ENCODE peak calls at places on chromosomes 5 and 9, in nine cellular contexts. M is cardiac fibroblast; H is type B pancreatic cell; S is occipital lobe; O is pancreas; I is endodermal cell; P is stimulated activated CD4-positive, alpha-beta T cell treated with anti-CD3 and anti-CD28 coated beads, Interleukin-1b, Interleukin-23, amount 100 ng/mL, for 24 hours; J is epithelial cell of proximal tubule; F is BE2C. U is an unnamed sample.

GRCh38 chr5:119367502-119368237 is 11.9 kb downstream of the TNFAIP8 start:
- DNase-seq in H (no peak), S (no peak), F (no peak), I (no peak), O (no peak), J (no peak), P (no peak), M (peak; percentile 75), U (no peak)

GRCh38 chr5:71461360-71461759 is 5.9 kb downstream of the BDP1 start:
- DNase-seq in S (no peak), F (no peak), M (no peak), P (no peak), J (no peak), I (no peak), H (no peak), O (no peak), U (no peak)

GRCh38 chr9:102700936-102701335 is 294.2 kb upstream of the CYLC2 start:
- DNase-seq in S (no peak), F (no peak), J (no peak), I (no peak), O (no peak), H (no peak), M (no peak), P (no peak), U (no peak)

GRCh38 chr9:115649991-115650472 is 503.6 kb upstream of the PAPPA start:
- DNase-seq in H (no peak), I (no peak), M (peak; percentile 100), P (no peak), S (peak; percentile 47), F (no peak), O (no peak), J (peak; percentile 82), U (peak; percentile 68)

GRCh38 chr9:69671904-69672827 is at the start of gene APBA1:
- DNase-seq in H (peak; percentile 76), O (peak; percentile 78), M (peak; percentile 30), P (no peak), S (peak; percentile 80), J (no peak), F (peak; percentile 81), I (peak; percentile 80), U (peak; percentile 82)

GRCh38 chr5:113197456-113198200 is 221.0 kb downstream of the DCP2 start:
- DNase-seq in H (no peak), O (no peak), M (no peak), P (no peak), I (peak; percentile 38), S (no peak), J (no peak), F (peak; percentile 75), U (no peak)

GRCh38 chr9:34558911-34559615 is 30.5 kb downstream of the CNTFR start:
- DNase-seq in I (no peak), M (no peak), H (no peak), P (no peak), J (no peak), F (no peak), O (no peak), S (no peak), U (no peak)

GRCh38 chr5:158785397-158785796 is 314.3 kb downstream of the EBF1 start:
- DNase-seq in H (no peak), S (no peak), P (no peak), I (no peak), O (no peak), J (no peak), F (no peak), M (no peak), U (no peak)

GRCh38 chr5:139391570-139392323 is 2.0 kb upstream of the MZB1 start:
- DNase-seq in S (no peak), J (no peak), M (peak; percentile 16), F (no peak), O (no peak), I (no peak), H (no peak), P (no peak), U (no peak)

GRCh38 chr5:84149094-84149493 is 235.6 kb downstream of the EDIL3 start:
- DNase-seq in H (no peak), P (no peak), I (peak; percentile 53), J (no peak), F (no peak), O (no peak), S (no peak), M (no peak), U (no peak)

GRCh38 chr9:93491593-93492232 is 38.3 kb upstream of the FAM120AOS start:
- DNase-seq in M (no peak), J (no peak), F (no peak), O (no peak), S (no peak), I (no peak), P (no peak), H (no peak), U (no peak)

GRCh38 chr5:29878599-29878998 is 1314.9 kb upstream of the CDH6 start:
- DNase-seq in P (no peak), F (no peak), S (no peak), J (no peak), H (no peak), I (no peak), O (no peak), M (no peak), U (no peak)

GRCh38 chr9:77826621-77827020 is 178.5 kb upstream of the GNA14 start:
- DNase-seq in P (no peak), M (peak; percentile 39), O (no peak), F (no peak), I (no peak), S (no peak), H (no peak), J (no peak), U (no peak)

GRCh38 chr5:162067651-162068411 is at the start of gene GABRG2:
- DNase-seq in S (peak; percentile 12), H (no peak), J (no peak), M (no peak), F (no peak), I (peak; percentile 47), O (no peak), P (no peak), U (no peak)

GRCh38 chr9:79215819-79216218 is 355.9 kb upstream of the TLE4 start:
- DNase-seq in I (no peak), O (no peak), S (no peak), P (no peak), M (no peak), J (no peak), F (no peak), H (no peak), U (no peak)

GRCh38 chr5:7926296-7926695 is 57.3 kb downstream of the MTRR start:
- DNase-seq in M (peak; percentile 93), H (no peak), J (no peak), F (no peak), I (no peak), P (no peak), S (no peak), O (no peak), U (no peak)

U was measured in left lobe of liver.